ENCODE peak calls at places on chromosomes 1 and 21, in six cellular contexts. G, O, F, V, B and X are unnamed samples.

GRCh38 chr1:43711049-43711448 is 3.7 kb downstream of the ST3GAL3 start:
- DNase-seq in G (peak), O (peak), F (peak), V (no peak), B (peak), X (no peak)

GRCh38 chr21:42013338-42013737 is 3.2 kb upstream of the ZBTB21 start:
- DNase-seq in G (no peak), O (no peak), F (no peak), V (no peak), B (no peak), X (no peak)

GRCh38 chr21:25583370-25584133 is 23.7 kb downstream of the MRPL39 start:
- DNase-seq in G (no peak), O (no peak), F (no peak), V (no peak), B (no peak), X (no peak)

GRCh38 chr1:207866471-207867135 is 44.3 kb downstream of the CD34 start:
- DNase-seq in G (peak), O (peak), F (no peak), V (peak), B (peak), X (no peak)

GRCh38 chr1:208880433-208881100 is 636.4 kb upstream of the PLXNA2 start:
- DNase-seq in G (no peak), O (no peak), F (no peak), V (no peak), B (no peak), X (no peak)

GRCh38 chr1:177912991-177913390 is 56.9 kb downstream of the SEC16B start:
- DNase-seq in G (no peak), O (no peak), F (no peak), V (peak), B (no peak), X (peak)

GRCh38 chr1:247487057-247487456 is 29.2 kb upstream of the OR2B11 start:
- DNase-seq in G (peak), O (peak), F (peak), V (peak), B (peak), X (no peak)

GRCh38 chr1:105427543-105427942 is 1628.9 kb upstream of the PRMT6 start:
- DNase-seq in G (no peak), O (no peak), F (no peak), V (no peak), B (peak), X (no peak)

GRCh38 chr1:29824478-29825273 is 588.4 kb downstream of the PTPRU start:
- DNase-seq in G (no peak), O (no peak), F (no peak), V (no peak), B (no peak), X (peak)

GRCh38 chr1:17531682-17532487 is 7.6 kb upstream of the ARHGEF10L start:
- DNase-seq in G (peak), O (no peak), F (no peak), V (peak), B (peak), X (peak)

GRCh38 chr21:25929859-25930520 is 195.2 kb downstream of the GABPA start:
- DNase-seq in G (peak), O (peak), F (peak), V (no peak), B (peak), X (no peak)

GRCh38 chr1:27116697-27117096 is 38.2 kb downstream of the SLC9A1 start:
- DNase-seq in G (peak), O (no peak), F (no peak), V (no peak), B (peak), X (no peak)

GRCh38 chr1:180720753-180721152 is 88.9 kb downstream of the XPR1 start:
- DNase-seq in G (peak), O (peak), F (no peak), V (no peak), B (peak), X (no peak)

GRCh38 chr1:228830954-228831481 is 95.7 kb downstream of the RHOU start:
- DNase-seq in G (peak), O (peak), F (peak), V (no peak), B (peak), X (no peak)

GRCh38 chr1:15736035-15736665 is at the start of gene SLC25A34:
- DNase-seq in G (no peak), O (no peak), F (no peak), V (peak), B (no peak), X (peak)

GRCh38 chr1:17488977-17489739 is 49.7 kb upstream of the RCC2 start:
- DNase-seq in G (peak), O (peak), F (no peak), V (no peak), B (peak), X (no peak)

GRCh38 chr1:231419738-231420298 is 2.3 kb downstream of the EGLN1 start:
- DNase-seq in G (peak), O (peak), F (no peak), V (no peak), B (peak), X (no peak)

GRCh38 chr1:238552271-238552670 is 661.5 kb upstream of the ZP4 start:
- DNase-seq in G (no peak), O (no peak), F (no peak), V (no peak), B (peak), X (no peak)

GRCh38 chr21:46220847-46221246 is 7.7 kb downstream of the LSS start:
- DNase-seq in G (no peak), O (no peak), F (no peak), V (no peak), B (no peak), X (no peak)

GRCh38 chr1:46173361-46173856 is 1.5 kb upstream of the TSPAN1 start:
- DNase-seq in G (peak), O (peak), F (no peak), V (no peak), B (peak), X (no peak)

GRCh38 chr1:154097873-154098272 is 57.0 kb downstream of the NUP210L start:
- DNase-seq in G (no peak), O (no peak), F (no peak), V (no peak), B (no peak), X (no peak)

GRCh38 chr1:45340816-45341215 is 576 bp upstream of the MUTYH start:
- DNase-seq in G (peak), O (no peak), F (no peak), V (no peak), B (no peak), X (no peak)